ENCODE peak calls at places on chromosome 4, in ten cellular contexts. P is iris pigment epithelial cell; W is nucleus accumbens; N is AG10803; E is stimulated activated CD4-positive, alpha-beta T cell treated with anti-CD3 and anti-CD28 coated beads, TNF-alpha, amount 100 ng/mL, for 48 hours; I is stimulated activated CD8-positive, alpha-beta memory T cell treated with anti-CD3 and anti-CD28 coated beads, Interleukin-7, amount 100 ng/mL, for 1 hour; O is naive B cell; V is NCI-H1092; B is type B pancreatic cell; U is H9. Z is an unnamed sample.

GRCh38 chr4:19675172-19675811 is 576.4 kb upstream of the SLIT2 start:
- DNase-seq in W (no peak), I (no peak), V (no peak), P (peak), B (no peak), U (no peak), O (peak), N (peak), E (no peak), Z (peak)

GRCh38 chr4:13525606-13526281 is 18.6 kb downstream of the NKX3-2 start:
- DNase-seq in B (no peak), U (no peak), N (no peak), O (no peak), E (no peak), I (no peak), P (no peak), V (no peak), W (no peak), Z (no peak)

GRCh38 chr4:55910140-55910539 is 38.6 kb upstream of the CEP135 start:
- DNase-seq in E (no peak), W (no peak), U (no peak), I (no peak), O (no peak), N (peak), P (peak), V (no peak), B (no peak), Z (no peak)

GRCh38 chr4:24988776-24989175 is 42.0 kb downstream of the LGI2 start:
- DNase-seq in U (peak), B (no peak), O (no peak), E (no peak), N (peak), I (no peak), W (no peak), P (peak), V (no peak), Z (no peak)

GRCh38 chr4:81198151-81198550 is 16.9 kb downstream of the PRKG2 start:
- DNase-seq in E (no peak), I (no peak), P (no peak), W (no peak), V (peak), O (no peak), B (no peak), U (no peak), N (no peak), Z (no peak)

GRCh38 chr4:109206610-109207009 is 95.8 kb downstream of the COL25A1 start:
- DNase-seq in P (no peak), U (no peak), O (no peak), I (no peak), W (no peak), V (no peak), E (no peak), N (no peak), B (no peak), Z (no peak)

GRCh38 chr4:17812801-17813200 is 2.0 kb downstream of the NCAPG start:
- DNase-seq in U (no peak), V (no peak), B (no peak), N (no peak), E (no peak), W (no peak), I (no peak), O (no peak), P (no peak), Z (no peak)

GRCh38 chr4:81628489-81628888 is 156.8 kb upstream of the RASGEF1B start:
- DNase-seq in V (no peak), U (no peak), O (no peak), P (no peak), E (no peak), N (no peak), W (no peak), I (no peak), B (no peak), Z (no peak)

GRCh38 chr4:37837446-37837845 is 11.0 kb downstream of the PGM2 start:
- DNase-seq in B (no peak), E (no peak), N (peak), O (no peak), I (no peak), U (no peak), P (peak), W (no peak), V (no peak), Z (no peak)